ENCODE peak calls at places on chromosomes 11 and 22, in six cellular contexts. One of them, this sample, is unnamed.

GRCh38 chr11:93814966-93815633 is 31.0 kb downstream of the MED17 start:
- DNase-seq in ovary: no peak
- DNase-seq in hippocampal formation: no peak
- DNase-seq in NCI-H1105: no peak
- DNase-seq in prostate gland: no peak
- DNase-seq in amygdala: no peak
- DNase-seq in this sample: no peak

GRCh38 chr11:3000032-3000961 is 8.2 kb upstream of the NAP1L4 start:
- DNase-seq in ovary: no peak
- DNase-seq in hippocampal formation: peak; percentile 95
- DNase-seq in NCI-H1105: peak; percentile 92
- DNase-seq in prostate gland: peak; percentile 96
- DNase-seq in amygdala: peak; percentile 73
- DNase-seq in this sample: peak; percentile 95

GRCh38 chr11:2587976-2588748 is 111.6 kb downstream of the KCNQ1OT1 start:
- DNase-seq in ovary: peak; percentile 13
- DNase-seq in hippocampal formation: no peak
- DNase-seq in NCI-H1105: no peak
- DNase-seq in prostate gland: no peak
- DNase-seq in amygdala: no peak
- DNase-seq in this sample: peak; percentile 14

GRCh38 chr22:45469573-45470383 is 32.9 kb upstream of the FBLN1 start:
- DNase-seq in ovary: no peak
- DNase-seq in hippocampal formation: no peak
- DNase-seq in NCI-H1105: peak; percentile 14
- DNase-seq in prostate gland: peak; percentile 90
- DNase-seq in amygdala: no peak
- DNase-seq in this sample: no peak

GRCh38 chr11:11620251-11620965 is 1.4 kb downstream of the GALNT18 start:
- DNase-seq in ovary: peak; percentile 27
- DNase-seq in hippocampal formation: no peak
- DNase-seq in NCI-H1105: peak; percentile 54
- DNase-seq in prostate gland: peak; percentile 46
- DNase-seq in amygdala: no peak
- DNase-seq in this sample: peak; percentile 40

GRCh38 chr11:72001834-72002591 is 3.3 kb downstream of the IL18BP start:
- DNase-seq in ovary: no peak
- DNase-seq in hippocampal formation: no peak
- DNase-seq in NCI-H1105: no peak
- DNase-seq in prostate gland: no peak
- DNase-seq in amygdala: no peak
- DNase-seq in this sample: no peak

GRCh38 chr11:116946414-116946813 is 109.0 kb upstream of the APOA1 start:
- DNase-seq in ovary: no peak
- DNase-seq in hippocampal formation: no peak
- DNase-seq in NCI-H1105: no peak
- DNase-seq in prostate gland: peak; percentile 5
- DNase-seq in amygdala: no peak
- DNase-seq in this sample: no peak

GRCh38 chr22:44638966-44639739 is 62.9 kb upstream of the PRR5 start:
- DNase-seq in ovary: no peak
- DNase-seq in hippocampal formation: no peak
- DNase-seq in NCI-H1105: no peak
- DNase-seq in prostate gland: no peak
- DNase-seq in amygdala: no peak
- DNase-seq in this sample: no peak

GRCh38 chr11:125626381-125626950 is 1.5 kb downstream of the CHEK1 start:
- DNase-seq in ovary: no peak
- DNase-seq in hippocampal formation: no peak
- DNase-seq in NCI-H1105: peak; percentile 64
- DNase-seq in prostate gland: no peak
- DNase-seq in amygdala: no peak
- DNase-seq in this sample: no peak

GRCh38 chr22:25702046-25702445 is 39.9 kb upstream of the MYO18B start:
- DNase-seq in ovary: no peak
- DNase-seq in hippocampal formation: no peak
- DNase-seq in NCI-H1105: peak; percentile 5
- DNase-seq in prostate gland: no peak
- DNase-seq in amygdala: no peak
- DNase-seq in this sample: no peak

This sample was measured in stomach.